ENCODE peak calls at places on chromosomes 13 and 19, in seven cellular contexts. R, C, I, E, W, U and Z are unnamed samples.

GRCh38 chr19:48989701-48990291 is 3.3 kb downstream of the GYS1 start:
- DNase-seq in U (no peak), R (no peak), I (no peak), E (no peak), C (no peak), W (no peak), Z (no peak)

GRCh38 chr19:35153701-35154534 is 617 bp upstream of the FXYD5 start:
- DNase-seq in W (peak), U (no peak), I (no peak), R (peak), E (no peak), C (peak), Z (peak)

GRCh38 chr13:107866666-107867623 is 348.4 kb downstream of the LIG4 start:
- DNase-seq in U (no peak), W (peak), R (no peak), E (no peak), I (no peak), C (peak), Z (no peak)

GRCh38 chr13:42997381-42997780 is 5.3 kb upstream of the EPSTI1 start:
- DNase-seq in E (no peak), I (no peak), W (no peak), R (no peak), C (no peak), U (no peak), Z (no peak)

GRCh38 chr19:58563034-58563573 is 4.7 kb upstream of the UBE2M start:
- DNase-seq in E (no peak), C (no peak), I (no peak), W (peak), R (no peak), U (no peak), Z (peak)

GRCh38 chr13:99031725-99032298 is 53.9 kb upstream of the DOCK9 start:
- DNase-seq in I (no peak), E (no peak), C (no peak), U (no peak), W (no peak), R (no peak), Z (no peak)

GRCh38 chr19:41646589-41647204 is 19.8 kb upstream of the CEACAM4 start:
- DNase-seq in C (peak), R (no peak), W (peak), E (no peak), U (no peak), I (no peak), Z (no peak)

GRCh38 chr13:20393273-20394235 is 132.1 kb downstream of the CRYL1 start:
- DNase-seq in R (no peak), U (no peak), I (no peak), W (no peak), C (no peak), E (no peak), Z (no peak)

GRCh38 chr13:44809152-44809551 is 180.1 kb downstream of the NUFIP1 start:
- DNase-seq in R (no peak), C (no peak), E (no peak), W (no peak), U (no peak), I (no peak), Z (no peak)

GRCh38 chr13:71712988-71713653 is 153.9 kb downstream of the DACH1 start:
- DNase-seq in W (peak), E (peak), I (peak), C (peak), U (no peak), R (no peak), Z (no peak)

GRCh38 chr19:38543807-38544568 is 73.8 kb downstream of the MAP4K1 start:
- DNase-seq in C (peak), E (peak), I (no peak), W (peak), R (peak), U (peak), Z (no peak)

GRCh38 chr13:97615266-97615665 is 181.3 kb downstream of the RAP2A start:
- DNase-seq in U (no peak), R (no peak), C (no peak), W (no peak), I (no peak), E (no peak), Z (no peak)

GRCh38 chr13:63501702-63502101 is 2086.1 kb upstream of the PCDH20 start:
- DNase-seq in C (no peak), R (no peak), W (no peak), I (no peak), E (no peak), U (no peak), Z (no peak)
- TF ChIP-seq TAF1 in C (no peak), R (no peak), W (no peak), I (no peak), E (no peak), U (no peak), Z (no peak)

DNA sequence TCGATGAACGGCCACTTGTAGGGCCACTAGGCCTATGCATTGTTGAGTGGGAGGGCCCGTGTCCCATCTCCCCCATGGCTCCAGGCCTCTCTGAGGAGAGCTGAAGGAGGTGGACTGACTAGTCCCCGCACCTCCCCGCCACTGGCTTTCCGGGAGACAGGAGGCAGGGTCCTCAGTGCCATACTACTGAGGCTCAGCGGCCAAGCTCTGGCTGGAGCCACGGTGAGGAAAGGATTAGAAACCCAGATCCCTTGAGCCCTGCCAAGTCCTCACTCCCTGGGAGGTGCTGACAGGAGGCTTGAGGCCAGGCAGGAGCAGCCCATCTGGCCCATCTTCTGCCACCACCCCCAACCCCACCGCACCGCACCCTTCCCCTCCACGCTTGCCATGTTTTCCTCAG is 29.0 kb downstream of the CCDC8 start:
- DNase-seq in R (no peak), U (no peak), I (no peak), W (no peak), E (no peak), C (no peak), Z (no peak)
- TF ChIP-seq TAF1 in R (no peak), U (no peak), I (no peak), W (no peak), E (no peak), C (no peak), Z (no peak)

GRCh38 chr13:111359930-111360329 is 39.5 kb downstream of the TEX29 start:
- DNase-seq in E (no peak), C (no peak), I (no peak), R (no peak), U (no peak), W (no peak), Z (no peak)
- TF ChIP-seq TAF1 in E (no peak), C (no peak), I (no peak), R (no peak), U (no peak), W (no peak), Z (no peak)

GRCh38 chr19:18980432-18981020 is 39.5 kb upstream of the HOMER3 start:
- DNase-seq in R (no peak), C (no peak), I (no peak), E (no peak), W (no peak), U (no peak), Z (no peak)
- TF ChIP-seq TAF1 in R (no peak), C (no peak), I (no peak), E (no peak), W (no peak), U (no peak), Z (no peak)

GRCh38 chr13:109235901-109236300 is 550.5 kb downstream of the IRS2 start:
- DNase-seq in C (no peak), W (no peak), I (no peak), E (no peak), R (no peak), U (no peak), Z (no peak)

GRCh38 chr13:109228211-109228610 is 558.2 kb downstream of the IRS2 start:
- DNase-seq in C (no peak), U (no peak), W (no peak), E (no peak), I (no peak), R (no peak), Z (no peak)

GRCh38 chr13:109231853-109232252 is 554.5 kb downstream of the IRS2 start:
- DNase-seq in W (no peak), I (no peak), C (no peak), E (no peak), R (no peak), U (no peak), Z (no peak)

GRCh38 chr13:109227344-109227940 is 558.9 kb downstream of the IRS2 start:
- DNase-seq in R (no peak), I (no peak), E (no peak), C (no peak), W (no peak), U (no peak), Z (no peak)

GRCh38 chr13:109233293-109233692 is 553.1 kb downstream of the IRS2 start:
- DNase-seq in C (no peak), U (no peak), R (no peak), W (no peak), E (no peak), I (no peak), Z (no peak)
- TF ChIP-seq TAF1 in C (no peak), U (no peak), R (no peak), W (no peak), E (no peak), I (no peak), Z (no peak)

DNA sequence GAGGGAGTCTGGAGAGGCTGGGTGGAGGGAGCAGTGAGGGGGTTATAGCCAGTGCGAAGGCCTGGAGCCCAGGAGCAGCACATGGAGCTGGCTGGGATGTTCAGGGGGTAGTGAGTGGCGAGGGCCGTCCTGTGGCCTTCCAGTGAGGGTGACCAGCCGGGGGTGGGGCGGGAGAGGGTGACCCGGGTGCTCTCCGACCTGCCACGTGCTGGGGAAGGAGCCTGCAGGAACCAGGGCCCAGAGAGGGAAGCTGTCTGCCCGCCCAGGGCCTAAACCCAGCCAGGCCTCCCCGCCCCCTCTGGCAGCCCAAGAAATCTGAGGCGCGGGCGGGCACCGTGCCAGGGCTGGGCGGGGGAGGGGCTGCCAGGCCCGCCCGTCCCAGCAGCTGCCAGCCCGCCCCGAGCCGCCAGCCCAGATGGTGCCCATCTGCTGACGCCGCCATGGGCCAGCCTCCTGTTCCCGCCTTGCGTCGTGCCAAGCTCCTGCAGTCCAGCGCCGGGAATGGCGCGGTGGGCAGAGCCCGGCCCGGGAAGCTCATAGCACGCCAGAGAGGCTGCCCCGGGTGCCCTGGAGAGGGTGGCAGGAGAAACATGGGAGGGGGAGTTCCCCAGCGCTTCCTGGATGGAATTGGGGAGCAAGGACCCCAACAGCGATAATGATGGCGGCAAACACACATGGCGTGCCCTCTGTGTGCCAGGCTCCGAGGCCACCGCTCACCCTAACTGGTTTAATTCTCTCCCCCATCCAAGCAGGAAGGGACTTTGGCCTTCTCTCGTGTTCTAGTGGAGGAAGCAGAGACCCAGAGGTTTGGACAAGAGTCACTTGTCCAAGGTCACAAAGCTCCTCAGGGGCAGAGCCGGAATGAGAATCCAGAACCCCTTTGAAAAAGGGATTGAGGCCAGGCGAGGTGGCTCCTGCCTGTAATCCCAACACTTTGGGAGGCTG is 21.5 kb downstream of the NFIC start:
- DNase-seq in I (no peak), C (no peak), R (no peak), U (no peak), E (no peak), W (peak), Z (no peak)
- TF ChIP-seq TAF1 in I (no peak), C (no peak), R (no peak), U (no peak), E (no peak), W (peak), Z (no peak)

DNA sequence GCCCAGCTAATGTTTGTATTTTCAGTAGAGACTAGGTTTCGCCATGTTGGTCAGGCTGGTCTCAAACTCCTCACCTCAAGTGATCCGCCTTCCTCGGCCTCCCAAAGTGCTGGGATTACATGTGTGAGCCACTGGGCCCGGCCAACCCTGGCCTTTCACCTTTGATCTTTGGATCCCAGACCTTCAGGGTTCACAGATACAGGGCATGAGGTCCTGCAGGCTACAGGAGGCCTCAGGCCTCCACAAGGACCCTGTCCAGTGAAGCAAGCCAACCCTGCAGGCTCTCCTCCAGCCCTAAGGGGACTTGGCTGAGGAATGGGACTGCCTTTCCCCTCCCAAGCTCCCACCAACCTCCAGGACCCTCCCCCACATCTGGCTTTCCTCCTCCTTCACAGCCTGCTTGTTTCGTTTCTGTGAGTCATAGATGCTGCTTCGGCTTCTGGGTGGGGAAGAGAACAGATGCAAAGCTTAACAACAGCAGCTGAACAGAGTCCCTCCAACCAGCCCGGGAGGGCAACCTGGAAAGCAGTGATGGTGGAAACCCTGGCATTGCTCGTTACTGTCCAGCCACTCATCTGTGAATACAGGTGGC is 11.8 kb downstream of the ARHGEF18 start:
- DNase-seq in R (no peak), U (no peak), E (no peak), C (no peak), I (no peak), W (no peak), Z (no peak)
- TF ChIP-seq TAF1 in R (no peak), U (no peak), E (no peak), C (no peak), I (no peak), W (no peak), Z (no peak)

GRCh38 chr19:13974073-13974472 is 21.8 kb downstream of the DCAF15 start:
- DNase-seq in I (peak), E (no peak), W (peak), R (no peak), C (peak), U (no peak), Z (no peak)
- TF ChIP-seq TAF1 in I (peak), E (no peak), W (no peak), R (no peak), C (no peak), U (no peak), Z (no peak)

GRCh38 chr13:113879017-113879416 is 15.1 kb upstream of the GAS6 start:
- DNase-seq in R (no peak), U (no peak), C (no peak), I (no peak), W (no peak), E (no peak), Z (no peak)

GRCh38 chr13:113881614-113882265 is 17.9 kb upstream of the GAS6 start:
- DNase-seq in I (no peak), E (no peak), U (no peak), W (no peak), R (no peak), C (no peak), Z (no peak)

GRCh38 chr13:113880651-113881611 is 17.1 kb upstream of the GAS6 start:
- DNase-seq in C (no peak), U (no peak), I (no peak), E (no peak), W (no peak), R (no peak), Z (no peak)

GRCh38 chr13:113877149-113877990 is 13.5 kb upstream of the GAS6 start:
- DNase-seq in C (no peak), I (no peak), U (no peak), R (no peak), E (no peak), W (no peak), Z (no peak)

DNA sequence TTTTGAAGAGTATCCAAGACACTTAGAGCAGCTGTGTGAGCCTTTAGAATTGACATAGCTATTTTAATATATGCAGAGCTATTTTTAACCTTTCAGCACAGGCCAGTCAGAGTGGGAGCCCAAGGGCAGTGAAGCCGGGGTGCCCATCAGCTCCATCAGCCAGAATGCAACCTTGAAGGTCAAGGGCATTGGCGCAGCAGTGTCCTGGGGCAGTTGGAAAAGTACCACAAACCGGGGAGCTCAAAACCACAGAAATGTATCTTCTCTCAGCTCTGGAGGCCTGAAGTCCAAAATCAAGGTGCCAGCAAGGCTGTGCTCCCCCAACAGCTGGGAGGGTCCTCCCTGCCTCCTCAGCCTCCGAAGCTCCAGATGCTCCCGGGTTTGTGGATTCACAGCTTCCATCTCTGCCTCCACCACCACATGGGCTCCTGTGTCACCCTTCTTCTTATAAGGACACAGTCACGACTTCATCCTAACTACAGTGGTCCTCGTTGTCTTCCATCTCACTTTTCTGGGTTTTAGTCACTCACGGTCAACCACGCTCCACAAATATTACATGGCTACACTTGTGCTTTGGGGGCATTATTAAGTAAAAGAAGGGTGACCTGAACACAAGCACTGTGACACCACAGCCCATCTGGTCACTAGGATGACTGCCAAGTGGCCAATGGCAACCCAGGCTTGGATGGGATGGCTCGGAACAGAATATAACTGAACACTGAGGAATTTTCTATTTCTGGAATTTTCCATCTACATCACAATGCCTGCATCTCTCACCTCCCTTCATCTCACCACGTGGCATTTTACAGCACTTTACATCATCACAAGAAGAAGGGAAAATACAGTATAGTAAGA is 15.9 kb upstream of the GAS6 start:
- DNase-seq in U (no peak), I (no peak), W (no peak), C (no peak), E (no peak), R (no peak), Z (no peak)
- TF ChIP-seq TAF1 in U (no peak), I (no peak), W (no peak), C (no peak), E (no peak), R (no peak), Z (no peak)